ENCODE peak calls at places on chromosomes 2 and 18, in seven cellular contexts. S, R, G, D, P, V and U are unnamed samples.

GRCh38 chr2:55048925-55049793 is 1.1 kb downstream of the RTN4 start:
- DNase-seq in P (peak; percentile 86), V (peak; percentile 5), S (peak; percentile 86), D (peak; percentile 79), R (peak; percentile 66), G (peak; percentile 21), U (peak; percentile 88)

GRCh38 chr18:67672142-67672541 is 155.6 kb upstream of the DSEL start:
- DNase-seq in R (no peak), S (no peak), V (no peak), G (no peak), P (no peak), D (no peak), U (no peak)

GRCh38 chr18:31685097-31686082 is 1.0 kb upstream of the B4GALT6 start:
- DNase-seq in S (peak; percentile 52), R (peak; percentile 59), D (peak; percentile 75), P (peak; percentile 70), V (no peak), G (peak; percentile 57), U (peak; percentile 92)

GRCh38 chr18:74288041-74288440 is 3.7 kb downstream of the CYB5A start:
- DNase-seq in V (no peak), D (no peak), R (no peak), S (no peak), P (no peak), G (no peak), U (no peak)

GRCh38 chr2:133884739-133885381 is 316.6 kb upstream of the NCKAP5 start:
- DNase-seq in D (no peak), P (no peak), S (no peak), G (no peak), V (no peak), R (peak; percentile 41), U (no peak)

GRCh38 chr2:140472676-140473075 is 1658.1 kb downstream of the LRP1B start:
- DNase-seq in G (no peak), R (no peak), D (no peak), V (no peak), S (no peak), P (no peak), U (no peak)

GRCh38 chr18:26342646-26343045 is 116.4 kb downstream of the TAF4B start:
- DNase-seq in G (no peak), D (no peak), S (no peak), V (no peak), P (no peak), R (no peak), U (no peak)

GRCh38 chr2:16109368-16109820 is 169.0 kb downstream of the MYCN start:
- DNase-seq in G (no peak), V (no peak), P (no peak), S (no peak), R (no peak), D (no peak), U (no peak)

GRCh38 chr2:158994920-158995676 is 26.7 kb downstream of the TANC1 start:
- DNase-seq in D (no peak), V (no peak), G (peak; percentile 67), R (no peak), S (no peak), P (no peak), U (peak; percentile 81)

GRCh38 chr2:1140389-1141003 is 189.8 kb downstream of the SNTG2 start:
- DNase-seq in R (peak; percentile 5), D (peak; percentile 85), G (no peak), V (no peak), P (no peak), S (no peak), U (peak; percentile 94)

GRCh38 chr18:56815926-56816325 is 164.8 kb downstream of the WDR7 start:
- DNase-seq in D (no peak), S (no peak), V (no peak), P (no peak), G (no peak), R (no peak), U (no peak)

GRCh38 chr2:161412346-161412745 is 3.8 kb upstream of the TBR1 start:
- DNase-seq in P (no peak), R (no peak), D (no peak), S (no peak), G (no peak), V (no peak), U (no peak)

GRCh38 chr18:79965119-79965902 is 868 bp downstream of the HSBP1L1 start:
- DNase-seq in P (peak; percentile 60), R (no peak), D (no peak), V (no peak), G (peak; percentile 29), S (no peak), U (peak; percentile 76)

GRCh38 chr2:239930378-239930777 is 94.8 kb downstream of the NDUFA10 start:
- DNase-seq in V (no peak), P (peak; percentile 24), S (no peak), R (no peak), D (peak; percentile 33), G (no peak), U (peak; percentile 28)

GRCh38 chr2:236764716-236765115 is 195.1 kb downstream of the ACKR3 start:
- DNase-seq in V (no peak), G (no peak), D (no peak), R (no peak), P (no peak), S (no peak), U (no peak)

GRCh38 chr2:39497077-39497867 is 60.2 kb upstream of the MAP4K3 start:
- DNase-seq in V (no peak), P (no peak), S (no peak), D (no peak), G (no peak), R (no peak), U (no peak)